ENCODE peak calls at places on chromosomes 2 and 18, in ten cellular contexts. One of them, this sample, is unnamed.

GRCh38 chr18:23201741-23202140 is 66.5 kb downstream of the CABLES1 start:
- DNase-seq in activated effector memory CD4-positive, alpha-beta T cell treated with Interleukin-2 at 50 U/mL for 16 hours: no peak
- DNase-seq in ascending aorta: no peak
- DNase-seq in fibroblast of lung: no peak
- DNase-seq in naive B cell: no peak
- DNase-seq in T-helper 17 cell: no peak
- DNase-seq in KBM-7: no peak
- DNase-seq in amygdala: no peak
- DNase-seq in endothelial cell: no peak
- DNase-seq in NCI-H1092: no peak
- DNase-seq in this sample: no peak

GRCh38 chr2:109173311-109174171 is 44.5 kb downstream of the SH3RF3 start:
- DNase-seq in KBM-7: no peak
- DNase-seq in naive B cell: no peak
- DNase-seq in ascending aorta: peak
- DNase-seq in fibroblast of lung: peak
- DNase-seq in endothelial cell: no peak
- DNase-seq in amygdala: no peak
- DNase-seq in activated effector memory CD4-positive, alpha-beta T cell treated with Interleukin-2 at 50 U/mL for 16 hours: no peak
- DNase-seq in T-helper 17 cell: no peak
- DNase-seq in NCI-H1092: peak
- DNase-seq in this sample: peak

GRCh38 chr2:96527052-96527964 is 9.2 kb upstream of the ARID5A start:
- DNase-seq in ascending aorta: peak
- DNase-seq in T-helper 17 cell: no peak
- DNase-seq in activated effector memory CD4-positive, alpha-beta T cell treated with Interleukin-2 at 50 U/mL for 16 hours: peak
- DNase-seq in naive B cell: peak
- DNase-seq in amygdala: no peak
- DNase-seq in fibroblast of lung: peak
- DNase-seq in NCI-H1092: no peak
- DNase-seq in KBM-7: no peak
- DNase-seq in endothelial cell: peak
- DNase-seq in this sample: peak

GRCh38 chr2:109254174-109254904 is 125.3 kb downstream of the SH3RF3 start:
- DNase-seq in activated effector memory CD4-positive, alpha-beta T cell treated with Interleukin-2 at 50 U/mL for 16 hours: no peak
- DNase-seq in ascending aorta: peak
- DNase-seq in amygdala: no peak
- DNase-seq in endothelial cell: no peak
- DNase-seq in NCI-H1092: no peak
- DNase-seq in T-helper 17 cell: no peak
- DNase-seq in KBM-7: no peak
- DNase-seq in fibroblast of lung: no peak
- DNase-seq in naive B cell: peak
- DNase-seq in this sample: no peak

GRCh38 chr2:33019796-33020195 is 73.0 kb downstream of the LTBP1 start:
- DNase-seq in T-helper 17 cell: no peak
- DNase-seq in NCI-H1092: no peak
- DNase-seq in ascending aorta: no peak
- DNase-seq in activated effector memory CD4-positive, alpha-beta T cell treated with Interleukin-2 at 50 U/mL for 16 hours: no peak
- DNase-seq in amygdala: no peak
- DNase-seq in naive B cell: no peak
- DNase-seq in KBM-7: no peak
- DNase-seq in fibroblast of lung: no peak
- DNase-seq in endothelial cell: no peak
- DNase-seq in this sample: no peak

GRCh38 chr18:49046125-49046524 is 95.4 kb upstream of the SMAD7 start:
- DNase-seq in ascending aorta: no peak
- DNase-seq in endothelial cell: no peak
- DNase-seq in naive B cell: no peak
- DNase-seq in amygdala: no peak
- DNase-seq in fibroblast of lung: no peak
- DNase-seq in NCI-H1092: no peak
- DNase-seq in T-helper 17 cell: no peak
- DNase-seq in activated effector memory CD4-positive, alpha-beta T cell treated with Interleukin-2 at 50 U/mL for 16 hours: no peak
- DNase-seq in KBM-7: no peak
- DNase-seq in this sample: no peak

GRCh38 chr2:20961858-20962257 is 82.0 kb downstream of the APOB start:
- DNase-seq in ascending aorta: peak
- DNase-seq in fibroblast of lung: no peak
- DNase-seq in activated effector memory CD4-positive, alpha-beta T cell treated with Interleukin-2 at 50 U/mL for 16 hours: no peak
- DNase-seq in endothelial cell: no peak
- DNase-seq in KBM-7: no peak
- DNase-seq in naive B cell: no peak
- DNase-seq in NCI-H1092: no peak
- DNase-seq in T-helper 17 cell: no peak
- DNase-seq in amygdala: no peak
- DNase-seq in this sample: no peak

GRCh38 chr2:196160101-196160500 is 11.3 kb downstream of the STK17B start:
- DNase-seq in amygdala: no peak
- DNase-seq in T-helper 17 cell: peak
- DNase-seq in NCI-H1092: no peak
- DNase-seq in KBM-7: peak
- DNase-seq in naive B cell: peak
- DNase-seq in activated effector memory CD4-positive, alpha-beta T cell treated with Interleukin-2 at 50 U/mL for 16 hours: peak
- DNase-seq in endothelial cell: no peak
- DNase-seq in fibroblast of lung: peak
- DNase-seq in ascending aorta: no peak
- DNase-seq in this sample: no peak

GRCh38 chr2:205752924-205753323 is 70.6 kb downstream of the NRP2 start:
- DNase-seq in amygdala: no peak
- DNase-seq in naive B cell: no peak
- DNase-seq in T-helper 17 cell: no peak
- DNase-seq in KBM-7: no peak
- DNase-seq in ascending aorta: no peak
- DNase-seq in fibroblast of lung: peak
- DNase-seq in activated effector memory CD4-positive, alpha-beta T cell treated with Interleukin-2 at 50 U/mL for 16 hours: no peak
- DNase-seq in NCI-H1092: no peak
- DNase-seq in endothelial cell: no peak
- DNase-seq in this sample: no peak

GRCh38 chr2:171347158-171347557 is 86.6 kb downstream of the METTL8 start:
- DNase-seq in KBM-7: peak
- DNase-seq in amygdala: no peak
- DNase-seq in NCI-H1092: no peak
- DNase-seq in endothelial cell: no peak
- DNase-seq in fibroblast of lung: peak
- DNase-seq in ascending aorta: no peak
- DNase-seq in T-helper 17 cell: no peak
- DNase-seq in activated effector memory CD4-positive, alpha-beta T cell treated with Interleukin-2 at 50 U/mL for 16 hours: no peak
- DNase-seq in naive B cell: no peak
- DNase-seq in this sample: no peak

GRCh38 chr2:437772-438393 is 150.0 kb upstream of the ALKAL2 start:
- DNase-seq in endothelial cell: no peak
- DNase-seq in ascending aorta: no peak
- DNase-seq in NCI-H1092: peak
- DNase-seq in activated effector memory CD4-positive, alpha-beta T cell treated with Interleukin-2 at 50 U/mL for 16 hours: peak
- DNase-seq in fibroblast of lung: no peak
- DNase-seq in T-helper 17 cell: peak
- DNase-seq in KBM-7: peak
- DNase-seq in amygdala: no peak
- DNase-seq in naive B cell: peak
- DNase-seq in this sample: no peak

GRCh38 chr2:45626387-45627010 is 15.4 kb upstream of the SRBD1 start:
- DNase-seq in endothelial cell: no peak
- DNase-seq in naive B cell: no peak
- DNase-seq in KBM-7: no peak
- DNase-seq in amygdala: no peak
- DNase-seq in ascending aorta: no peak
- DNase-seq in T-helper 17 cell: no peak
- DNase-seq in fibroblast of lung: no peak
- DNase-seq in NCI-H1092: peak
- DNase-seq in activated effector memory CD4-positive, alpha-beta T cell treated with Interleukin-2 at 50 U/mL for 16 hours: no peak
- DNase-seq in this sample: no peak

GRCh38 chr2:209181984-209182383 is 241.9 kb upstream of the MAP2 start:
- DNase-seq in NCI-H1092: no peak
- DNase-seq in fibroblast of lung: no peak
- DNase-seq in activated effector memory CD4-positive, alpha-beta T cell treated with Interleukin-2 at 50 U/mL for 16 hours: no peak
- DNase-seq in endothelial cell: no peak
- DNase-seq in ascending aorta: no peak
- DNase-seq in KBM-7: no peak
- DNase-seq in naive B cell: no peak
- DNase-seq in T-helper 17 cell: no peak
- DNase-seq in amygdala: no peak
- DNase-seq in this sample: no peak

GRCh38 chr2:69333352-69333751 is 53.7 kb downstream of the GFPT1 start:
- DNase-seq in endothelial cell: no peak
- DNase-seq in KBM-7: no peak
- DNase-seq in ascending aorta: no peak
- DNase-seq in amygdala: no peak
- DNase-seq in T-helper 17 cell: no peak
- DNase-seq in NCI-H1092: no peak
- DNase-seq in activated effector memory CD4-positive, alpha-beta T cell treated with Interleukin-2 at 50 U/mL for 16 hours: no peak
- DNase-seq in naive B cell: no peak
- DNase-seq in fibroblast of lung: no peak
- DNase-seq in this sample: no peak

GRCh38 chr2:170371231-170371630 is 193.3 kb downstream of the MYO3B start:
- DNase-seq in fibroblast of lung: no peak
- DNase-seq in NCI-H1092: no peak
- DNase-seq in endothelial cell: no peak
- DNase-seq in amygdala: no peak
- DNase-seq in T-helper 17 cell: no peak
- DNase-seq in activated effector memory CD4-positive, alpha-beta T cell treated with Interleukin-2 at 50 U/mL for 16 hours: no peak
- DNase-seq in KBM-7: peak
- DNase-seq in ascending aorta: no peak
- DNase-seq in naive B cell: no peak
- DNase-seq in this sample: no peak

GRCh38 chr2:28956415-28956826 is 24.7 kb upstream of the TOGARAM2 start:
- DNase-seq in KBM-7: peak
- DNase-seq in amygdala: no peak
- DNase-seq in T-helper 17 cell: peak
- DNase-seq in ascending aorta: no peak
- DNase-seq in activated effector memory CD4-positive, alpha-beta T cell treated with Interleukin-2 at 50 U/mL for 16 hours: peak
- DNase-seq in NCI-H1092: no peak
- DNase-seq in fibroblast of lung: peak
- DNase-seq in endothelial cell: peak
- DNase-seq in naive B cell: no peak
- DNase-seq in this sample: no peak

GRCh38 chr2:238505892-238506280 is 79.2 kb downstream of the ASB1 start:
- DNase-seq in T-helper 17 cell: no peak
- DNase-seq in naive B cell: no peak
- DNase-seq in activated effector memory CD4-positive, alpha-beta T cell treated with Interleukin-2 at 50 U/mL for 16 hours: no peak
- DNase-seq in amygdala: no peak
- DNase-seq in NCI-H1092: no peak
- DNase-seq in endothelial cell: no peak
- DNase-seq in KBM-7: no peak
- DNase-seq in fibroblast of lung: no peak
- DNase-seq in ascending aorta: no peak
- DNase-seq in this sample: no peak

GRCh38 chr2:96157649-96158553 is 12.7 kb upstream of the DUSP2 start:
- DNase-seq in naive B cell: peak
- DNase-seq in ascending aorta: no peak
- DNase-seq in NCI-H1092: no peak
- DNase-seq in amygdala: no peak
- DNase-seq in fibroblast of lung: peak
- DNase-seq in T-helper 17 cell: no peak
- DNase-seq in endothelial cell: no peak
- DNase-seq in activated effector memory CD4-positive, alpha-beta T cell treated with Interleukin-2 at 50 U/mL for 16 hours: peak
- DNase-seq in KBM-7: peak
- DNase-seq in this sample: no peak

GRCh38 chr2:241821460-241822263 is 12.7 kb downstream of the NEU4 start:
- DNase-seq in T-helper 17 cell: no peak
- DNase-seq in amygdala: no peak
- DNase-seq in endothelial cell: peak
- DNase-seq in activated effector memory CD4-positive, alpha-beta T cell treated with Interleukin-2 at 50 U/mL for 16 hours: no peak
- DNase-seq in naive B cell: no peak
- DNase-seq in fibroblast of lung: no peak
- DNase-seq in NCI-H1092: no peak
- DNase-seq in ascending aorta: peak
- DNase-seq in KBM-7: no peak
- DNase-seq in this sample: no peak

GRCh38 chr2:47676236-47676635 is 106.7 kb upstream of the MSH6 start:
- DNase-seq in naive B cell: no peak
- DNase-seq in ascending aorta: no peak
- DNase-seq in activated effector memory CD4-positive, alpha-beta T cell treated with Interleukin-2 at 50 U/mL for 16 hours: no peak
- DNase-seq in fibroblast of lung: no peak
- DNase-seq in KBM-7: no peak
- DNase-seq in endothelial cell: no peak
- DNase-seq in NCI-H1092: no peak
- DNase-seq in amygdala: no peak
- DNase-seq in T-helper 17 cell: no peak
- DNase-seq in this sample: no peak

GRCh38 chr2:157158111-157158510 is 99.4 kb upstream of the GALNT5 start:
- DNase-seq in naive B cell: no peak
- DNase-seq in amygdala: no peak
- DNase-seq in NCI-H1092: no peak
- DNase-seq in T-helper 17 cell: no peak
- DNase-seq in endothelial cell: no peak
- DNase-seq in ascending aorta: no peak
- DNase-seq in KBM-7: no peak
- DNase-seq in fibroblast of lung: peak
- DNase-seq in activated effector memory CD4-positive, alpha-beta T cell treated with Interleukin-2 at 50 U/mL for 16 hours: no peak
- DNase-seq in this sample: no peak

GRCh38 chr18:76564117-76564516 is 69.1 kb upstream of the ZNF516 start:
- DNase-seq in NCI-H1092: no peak
- DNase-seq in ascending aorta: no peak
- DNase-seq in fibroblast of lung: peak
- DNase-seq in naive B cell: no peak
- DNase-seq in T-helper 17 cell: no peak
- DNase-seq in KBM-7: no peak
- DNase-seq in activated effector memory CD4-positive, alpha-beta T cell treated with Interleukin-2 at 50 U/mL for 16 hours: no peak
- DNase-seq in amygdala: no peak
- DNase-seq in endothelial cell: no peak
- DNase-seq in this sample: no peak

GRCh38 chr2:45132551-45132950 is 123.3 kb upstream of the SIX2 start:
- DNase-seq in activated effector memory CD4-positive, alpha-beta T cell treated with Interleukin-2 at 50 U/mL for 16 hours: no peak
- DNase-seq in endothelial cell: no peak
- DNase-seq in naive B cell: no peak
- DNase-seq in KBM-7: no peak
- DNase-seq in fibroblast of lung: no peak
- DNase-seq in NCI-H1092: no peak
- DNase-seq in ascending aorta: no peak
- DNase-seq in T-helper 17 cell: no peak
- DNase-seq in amygdala: no peak
- DNase-seq in this sample: no peak

GRCh38 chr18:41543815-41544214 is 411.2 kb upstream of the PIK3C3 start:
- DNase-seq in T-helper 17 cell: no peak
- DNase-seq in endothelial cell: no peak
- DNase-seq in activated effector memory CD4-positive, alpha-beta T cell treated with Interleukin-2 at 50 U/mL for 16 hours: no peak
- DNase-seq in fibroblast of lung: no peak
- DNase-seq in ascending aorta: no peak
- DNase-seq in amygdala: no peak
- DNase-seq in naive B cell: no peak
- DNase-seq in KBM-7: no peak
- DNase-seq in NCI-H1092: no peak
- DNase-seq in this sample: no peak

This sample was measured in ovary.